ENCODE peak calls at places on chromosome 3, in nine cellular contexts. D is mesothelial cell of epicardium; F is naive thymus-derived CD8-positive, alpha-beta T cell; W is activated T-cell treated with anti-CD3 and anti-CD28 coated beads for 1 hour; G is astrocyte of the spinal cord; L is HFF-Myc; R is NCI-H1092; J is GM06990; V is Right ventricle myocardium superior. Y is an unnamed sample.

GRCh38 chr3:53083496-53083895 is 37.6 kb upstream of the SFMBT1 start:
- DNase-seq in G (peak), J (no peak), W (no peak), V (peak), L (peak), F (no peak), R (no peak), D (no peak), Y (no peak)

GRCh38 chr3:21942328-21942727 is 191.3 kb upstream of the ZNF385D start:
- DNase-seq in F (no peak), J (no peak), W (no peak), L (no peak), V (no peak), R (no peak), G (peak), D (no peak), Y (no peak)

GRCh38 chr3:62098646-62099365 is 274.5 kb downstream of the FEZF2 start:
- DNase-seq in J (no peak), R (no peak), D (no peak), G (no peak), F (no peak), V (no peak), W (no peak), L (no peak), Y (no peak)

GRCh38 chr3:124266517-124266916 is 274.6 kb upstream of the ROPN1 start:
- DNase-seq in V (no peak), G (no peak), D (no peak), F (no peak), R (peak), W (no peak), L (no peak), J (no peak), Y (no peak)

GRCh38 chr3:37050242-37050641 is 56.9 kb downstream of the MLH1 start:
- DNase-seq in L (no peak), V (no peak), G (no peak), D (no peak), W (no peak), F (no peak), R (peak), J (no peak), Y (no peak)

GRCh38 chr3:157549498-157549897 is 46.3 kb upstream of the VEPH1 start:
- DNase-seq in G (no peak), J (no peak), W (no peak), F (no peak), L (no peak), D (no peak), R (no peak), V (no peak), Y (no peak)

GRCh38 chr3:42175841-42176240 is 84.7 kb downstream of the TRAK1 start:
- DNase-seq in V (no peak), L (no peak), F (no peak), J (no peak), W (no peak), R (no peak), G (no peak), D (no peak), Y (no peak)

GRCh38 chr3:179558742-179559364 is 3.9 kb upstream of the ACTL6A start:
- DNase-seq in J (no peak), V (peak), D (no peak), W (peak), F (peak), L (peak), R (peak), G (peak), Y (no peak)

GRCh38 chr3:179734497-179735281 is 81.8 kb downstream of the USP13 start:
- DNase-seq in V (no peak), L (no peak), J (no peak), W (no peak), R (no peak), D (no peak), G (no peak), F (no peak), Y (no peak)

GRCh38 chr3:122392868-122393844 is 9.2 kb downstream of the FAM162A start:
- DNase-seq in F (peak), V (no peak), W (no peak), L (no peak), R (peak), J (no peak), D (no peak), G (peak), Y (no peak)

GRCh38 chr3:16056210-16056607 is 118.3 kb upstream of the GALNT15 start:
- DNase-seq in G (peak), F (no peak), D (no peak), R (no peak), L (no peak), J (no peak), W (no peak), V (no peak), Y (no peak)

GRCh38 chr3:109851854-109852253 is 514.5 kb upstream of the DPPA4 start:
- DNase-seq in R (no peak), F (no peak), D (no peak), W (no peak), J (no peak), L (no peak), G (no peak), V (no peak), Y (no peak)

GRCh38 chr3:115623414-115623868 is at the start of gene GAP43:
- DNase-seq in R (peak), D (no peak), G (peak), J (no peak), F (no peak), W (no peak), L (peak), V (peak), Y (peak)

Y was measured in NCI-H524 treated with DMSO at 0.1 percent for 48 hours.